ENCODE peak calls at places on chromosomes 2 and 18, in five cellular contexts. A is PC-3, Q is GM12878, R is body of pancreas, M is left lung. L is an unnamed sample.

GRCh38 chr2:39782591-39782990 is 3.5 kb upstream of the THUMPD2 start:
- DNase-seq in A (no peak), Q (no peak), R (no peak), M (no peak), L (no peak)

GRCh38 chr2:25115902-25116301 is 52.5 kb downstream of the POMC start:
- DNase-seq in A (no peak), Q (no peak), R (no peak), M (no peak), L (no peak)

GRCh38 chr2:202449344-202449743 is 73.2 kb downstream of the BMPR2 start:
- DNase-seq in A (no peak), Q (no peak), R (no peak), M (no peak), L (no peak)

GRCh38 chr18:10374195-10374594 is 80.2 kb upstream of the APCDD1 start:
- DNase-seq in A (no peak), Q (no peak), R (no peak), M (no peak), L (no peak)

GRCh38 chr2:233165895-233166661 is 85.4 kb upstream of the ATG16L1 start:
- DNase-seq in A (peak; percentile 84), Q (no peak), R (peak; percentile 16), M (peak; percentile 85), L (no peak)

GRCh38 chr18:80104364-80104779 is 4.7 kb upstream of the ADNP2 start:
- DNase-seq in A (no peak), Q (no peak), R (no peak), M (no peak), L (no peak)

GRCh38 chr2:240579771-240580614 is 6.5 kb upstream of the CAPN10 start:
- DNase-seq in A (peak; percentile 93), Q (peak; percentile 62), R (peak; percentile 86), M (peak; percentile 80), L (no peak)

GRCh38 chr2:28563869-28564268 is 68.0 kb downstream of the PLB1 start:
- DNase-seq in A (no peak), Q (no peak), R (no peak), M (no peak), L (no peak)

GRCh38 chr2:143530753-143531152 is 401.5 kb downstream of the ARHGAP15 start:
- DNase-seq in A (no peak), Q (no peak), R (no peak), M (no peak), L (no peak)

GRCh38 chr2:64913357-64913869 is 75.8 kb upstream of the SLC1A4 start:
- DNase-seq in A (peak; percentile 48), Q (no peak), R (peak; percentile 33), M (no peak), L (no peak)

GRCh38 chr2:174835797-174836255 is 71.6 kb upstream of the CHRNA1 start:
- DNase-seq in A (peak; percentile 11), Q (no peak), R (no peak), M (no peak), L (no peak)

GRCh38 chr2:237558918-237559645 is 7.3 kb upstream of the PRLH start:
- DNase-seq in A (peak; percentile 34), Q (no peak), R (peak; percentile 63), M (peak; percentile 51), L (peak; percentile 40)

GRCh38 chr2:147588191-147588590 is 256.6 kb upstream of the ACVR2A start:
- DNase-seq in A (peak; percentile 54), Q (no peak), R (no peak), M (no peak), L (no peak)

GRCh38 chr2:13227543-13227942 is 510.8 kb downstream of the TRIB2 start:
- DNase-seq in A (no peak), Q (no peak), R (no peak), M (no peak), L (no peak)

GRCh38 chr2:55838653-55839052 is 84.9 kb downstream of the EFEMP1 start:
- DNase-seq in A (peak; percentile 10), Q (no peak), R (no peak), M (no peak), L (no peak)

GRCh38 chr2:163471947-163472346 is 263.9 kb downstream of the FIGN start:
- DNase-seq in A (peak; percentile 43), Q (no peak), R (no peak), M (no peak), L (no peak)

GRCh38 chr2:210072922-210073509 is 70.6 kb downstream of the RPE start:
- DNase-seq in A (peak; percentile 62), Q (no peak), R (peak; percentile 26), M (no peak), L (peak; percentile 26)

GRCh38 chr2:189854152-189854551 is 69.9 kb downstream of the PMS1 start:
- DNase-seq in A (no peak), Q (no peak), R (no peak), M (no peak), L (no peak)

GRCh38 chr2:64108842-64109241 is 35.4 kb downstream of the PELI1 start:
- DNase-seq in A (no peak), Q (no peak), R (no peak), M (no peak), L (no peak)

GRCh38 chr2:231737761-231738160 is 29.4 kb downstream of the PTMA start:
- DNase-seq in A (no peak), Q (no peak), R (no peak), M (no peak), L (no peak)

GRCh38 chr2:204687776-204688175 is 142.5 kb downstream of the PARD3B start:
- DNase-seq in A (no peak), Q (no peak), R (no peak), M (no peak), L (no peak)

GRCh38 chr18:22230403-22231042 is 61.1 kb downstream of the GATA6 start:
- DNase-seq in A (peak; percentile 30), Q (no peak), R (no peak), M (no peak), L (no peak)

GRCh38 chr2:10901160-10901559 is 10.6 kb upstream of the KCNF1 start:
- DNase-seq in A (peak; percentile 79), Q (no peak), R (no peak), M (no peak), L (no peak)

GRCh38 chr18:77749189-77749588 is 499.5 kb downstream of the GALR1 start:
- DNase-seq in A (peak; percentile 11), Q (no peak), R (no peak), M (no peak), L (no peak)
- TF ChIP-seq CTCF in A (peak; percentile 53), Q (peak; percentile 33), R (no peak), M (peak; percentile 46), L (peak; percentile 66)

DNA sequence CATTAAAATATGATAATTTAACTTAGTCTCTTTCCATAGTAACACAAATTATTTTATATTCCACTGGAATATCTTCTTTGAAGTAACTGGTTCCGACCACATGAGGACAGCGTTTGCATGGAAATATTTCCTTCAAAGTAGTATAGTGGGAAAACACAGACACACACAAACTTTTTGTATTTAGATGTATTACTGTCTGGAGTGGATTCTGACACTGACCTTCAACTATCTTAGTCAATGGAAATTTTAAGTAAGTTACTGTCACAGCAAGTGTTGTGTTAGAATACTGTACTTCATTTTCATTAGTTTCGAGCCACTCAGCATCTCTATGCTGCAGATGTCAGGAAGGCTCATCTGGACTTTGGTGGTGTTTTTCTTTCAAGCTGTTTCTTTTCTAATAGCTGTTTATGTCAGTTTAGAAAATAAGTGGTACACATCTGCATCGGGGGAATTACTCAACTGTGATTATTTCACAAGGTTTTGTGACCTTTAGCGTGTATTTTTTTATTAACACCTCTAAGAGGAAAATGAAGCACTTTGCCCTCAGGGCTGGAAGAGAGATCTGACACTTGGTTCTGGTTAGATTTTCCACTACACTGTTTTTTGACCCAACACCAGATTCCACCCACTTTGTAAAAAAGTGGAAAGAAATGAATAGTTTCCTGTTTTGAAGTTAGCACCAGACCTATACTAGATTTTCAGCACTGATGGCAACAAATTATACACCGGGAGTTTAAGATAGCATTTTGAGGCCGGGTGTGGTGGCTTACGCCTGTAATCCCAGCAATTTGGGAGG is 18.9 kb upstream of the THOC1 start:
- DNase-seq in A (peak; percentile 38), Q (no peak), R (no peak), M (no peak), L (no peak)
- TF ChIP-seq CTCF in A (peak; percentile 70), Q (peak; percentile 19), R (peak; percentile 68), M (no peak), L (peak; percentile 88)

GRCh38 chr2:73779472-73780241 is at the start of gene DUSP11:
- DNase-seq in A (peak; percentile 98), Q (peak; percentile 94), R (peak; percentile 98), M (peak; percentile 95), L (peak; percentile 66)

GRCh38 chr2:73776869-73777519 is 2.9 kb downstream of the DUSP11 start:
- DNase-seq in A (peak; percentile 34), Q (no peak), R (no peak), M (no peak), L (no peak)

GRCh38 chr2:73776381-73776780 is 3.5 kb downstream of the DUSP11 start:
- DNase-seq in A (no peak), Q (no peak), R (no peak), M (no peak), L (no peak)

GRCh38 chr2:73780242-73780582 is 309 bp upstream of the DUSP11 start:
- DNase-seq in A (no peak), Q (no peak), R (no peak), M (no peak), L (no peak)
- TF ChIP-seq CTCF in A (no peak), Q (no peak), R (no peak), M (no peak), L (no peak)

GRCh38 chr2:226984461-226985226 is 148.8 kb downstream of the RHBDD1 start:
- DNase-seq in A (no peak), Q (peak; percentile 47), R (no peak), M (no peak), L (no peak)
- TF ChIP-seq CTCF in A (no peak), Q (no peak), R (no peak), M (no peak), L (no peak)

DNA sequence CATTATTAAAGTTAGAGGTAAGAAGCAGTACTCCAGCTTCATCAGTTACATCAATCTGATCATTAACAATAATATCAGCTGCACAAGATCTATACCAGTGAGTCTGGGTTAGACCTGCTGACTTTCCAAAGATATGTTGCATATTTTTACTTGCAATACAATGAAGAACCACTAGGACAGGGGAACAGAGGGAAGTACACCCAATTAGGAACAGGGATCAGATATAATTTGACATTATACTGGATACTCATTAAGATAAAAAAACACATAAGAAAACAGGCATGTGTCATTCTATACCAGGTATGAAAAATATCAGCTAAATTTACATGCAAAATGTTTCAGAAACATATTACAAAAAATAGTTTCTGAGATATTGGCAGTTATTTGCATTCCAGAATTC is 995.1 kb upstream of the DDX18 start:
- DNase-seq in A (no peak), Q (no peak), R (no peak), M (no peak), L (no peak)
- TF ChIP-seq CTCF in A (peak; percentile 40), Q (no peak), R (no peak), M (no peak), L (peak; percentile 9)

DNA sequence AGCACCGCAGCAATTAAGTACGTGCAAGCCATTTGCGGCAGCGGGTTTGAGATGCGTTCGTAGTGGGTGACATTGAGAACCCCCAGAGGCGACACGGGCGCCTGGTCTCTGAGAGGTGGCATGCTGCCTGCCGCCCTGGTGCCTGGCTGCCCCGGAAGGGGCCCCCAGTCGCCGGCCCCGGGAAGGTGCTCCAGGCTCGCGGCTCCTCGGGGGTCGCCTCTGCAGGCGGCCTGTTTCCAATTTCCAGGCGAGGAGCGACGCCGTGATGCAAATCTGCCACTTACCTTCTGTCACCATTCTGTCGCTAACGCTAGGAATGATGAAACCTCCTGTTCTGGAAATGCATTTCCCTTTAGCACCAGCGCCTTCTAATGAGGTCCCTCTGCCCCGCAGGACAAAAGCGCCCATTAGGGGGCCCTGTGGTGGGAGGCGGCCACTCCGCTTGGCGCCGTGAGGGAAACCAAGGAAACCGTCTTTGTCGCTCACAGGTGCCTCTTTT is 13.0 kb downstream of the KIF5C start:
- DNase-seq in A (no peak), Q (no peak), R (no peak), M (no peak), L (no peak)
- TF ChIP-seq CTCF in A (no peak), Q (no peak), R (no peak), M (no peak), L (no peak)

L was measured in LNCaP clone FGC.